ENCODE peak calls at places on chromosomes 16 and 17, in six cellular contexts. A, P, N, B, Y and T are unnamed samples.

GRCh38 chr16:57484515-57485005 is 1.7 kb downstream of the DOK4 start:
- DNase-seq in A (no peak), P (no peak), N (no peak), B (no peak), Y (no peak), T (no peak)

GRCh38 chr17:63001689-63002394 is 35.8 kb downstream of the TANC2 start:
- DNase-seq in A (no peak), P (no peak), N (no peak), B (no peak), Y (no peak), T (no peak)

GRCh38 chr17:45431531-45432404 is 902 bp downstream of the ARHGAP27 start:
- DNase-seq in A (peak; percentile 98), P (peak; percentile 85), N (peak; percentile 54), B (peak; percentile 81), Y (no peak), T (peak; percentile 78)

GRCh38 chr16:27482397-27483082 is 67.2 kb downstream of the GTF3C1 start:
- DNase-seq in A (no peak), P (no peak), N (no peak), B (no peak), Y (no peak), T (peak; percentile 40)

GRCh38 chr16:81275064-81275532 is 36.6 kb downstream of the BCO1 start:
- DNase-seq in A (no peak), P (no peak), N (no peak), B (no peak), Y (no peak), T (peak; percentile 58)

GRCh38 chr16:85126383-85126730 is 14.1 kb upstream of the CIBAR2 start:
- DNase-seq in A (no peak), P (no peak), N (no peak), B (no peak), Y (no peak), T (no peak)

GRCh38 chr17:29664743-29665479 is 42.2 kb upstream of the CORO6 start:
- DNase-seq in A (peak; percentile 22), P (no peak), N (peak; percentile 93), B (no peak), Y (no peak), T (peak; percentile 30)

GRCh38 chr17:41910701-41911391 is 7.9 kb downstream of the ACLY start:
- DNase-seq in A (peak; percentile 97), P (no peak), N (no peak), B (no peak), Y (no peak), T (no peak)

GRCh38 chr17:82684207-82684903 is 14.1 kb downstream of the RAB40B start:
- DNase-seq in A (peak; percentile 81), P (no peak), N (no peak), B (no peak), Y (peak; percentile 33), T (peak; percentile 78)

GRCh38 chr16:66703359-66704215 is 7.0 kb upstream of the CMTM4 start:
- DNase-seq in A (no peak), P (no peak), N (no peak), B (no peak), Y (no peak), T (no peak)

GRCh38 chr17:48612854-48613691 is 2.0 kb downstream of the HOXB8 start:
- DNase-seq in A (peak; percentile 84), P (peak; percentile 55), N (peak; percentile 67), B (peak; percentile 67), Y (no peak), T (no peak)

GRCh38 chr16:75244844-75245758 is 6.3 kb downstream of the BCAR1 start:
- DNase-seq in A (peak; percentile 67), P (peak; percentile 90), N (peak; percentile 94), B (no peak), Y (no peak), T (peak; percentile 61)

GRCh38 chr17:77212081-77212832 is 71.5 kb downstream of the SEC14L1 start:
- DNase-seq in A (no peak), P (no peak), N (no peak), B (no peak), Y (peak; percentile 77), T (no peak)
- H3K4me3 ChIP-seq in A (no peak overlapping the region), P (no peak overlapping the region), N (no peak overlapping the region), B (no peak overlapping the region), Y (no peak overlapping the region), T (no peak overlapping the region)

DNA sequence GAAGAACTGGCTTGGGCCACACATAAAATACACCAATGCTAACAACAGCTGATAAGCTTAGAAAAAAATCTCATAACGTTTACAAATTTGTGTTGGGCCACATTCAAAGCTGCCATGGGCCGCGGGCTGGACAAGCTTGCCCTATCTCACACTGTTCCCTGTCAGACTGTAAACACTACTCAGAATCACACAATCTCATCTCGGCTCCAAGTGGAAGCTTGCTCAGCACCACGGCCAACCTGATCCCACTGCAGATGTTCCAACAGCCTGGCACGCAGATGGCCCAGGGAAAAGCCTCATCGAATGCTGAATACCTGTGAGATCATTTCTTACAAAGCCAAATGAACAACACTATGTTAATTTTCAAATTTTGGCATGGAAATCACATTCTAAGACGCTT is 125.8 kb downstream of the ANKRD11 start:
- DNase-seq in A (no peak), P (no peak), N (peak; percentile 33), B (no peak), Y (no peak), T (no peak)
- H3K27ac ChIP-seq in A (no peak overlapping the region), P (peak overlapping the region; percentile 31), N (peak overlapping the region; percentile 48), B (no peak overlapping the region), Y (peak overlapping the region; percentile 49), T (no peak overlapping the region)

DNA sequence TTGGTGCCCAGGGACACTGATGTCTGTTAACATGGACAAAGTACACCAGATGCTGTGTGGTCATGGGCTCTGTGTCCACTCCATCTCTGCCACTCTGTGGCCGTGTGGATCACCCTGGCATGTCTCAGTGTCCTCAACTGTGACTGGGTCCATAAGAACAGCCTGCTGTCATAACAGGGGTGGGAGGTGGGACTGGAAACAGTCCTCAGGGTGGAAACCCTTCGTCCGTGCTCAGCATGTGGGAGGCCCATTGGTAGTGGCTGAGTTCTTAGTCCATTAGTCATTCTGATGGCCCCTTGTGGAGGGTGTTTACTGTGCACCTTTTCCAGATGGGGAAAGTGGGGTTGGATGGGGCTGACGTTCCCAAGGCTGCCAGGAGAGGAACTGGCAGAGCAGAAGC is 12.8 kb downstream of the FLYWCH2 start:
- DNase-seq in A (no peak), P (no peak), N (no peak), B (no peak), Y (no peak), T (no peak)
- H3K4me3 ChIP-seq in A (no peak overlapping the region), P (no peak overlapping the region), N (no peak overlapping the region), B (no peak overlapping the region), Y (no peak overlapping the region), T (no peak overlapping the region)

GRCh38 chr17:1019451-1019850 is 22.5 kb downstream of the TIMM22 start:
- DNase-seq in A (no peak), P (peak; percentile 90), N (peak; percentile 17), B (no peak), Y (no peak), T (peak; percentile 44)

GRCh38 chr17:1021147-1021546 is 24.2 kb downstream of the TIMM22 start:
- DNase-seq in A (no peak), P (no peak), N (no peak), B (no peak), Y (no peak), T (no peak)

GRCh38 chr17:1024076-1024475 is 27.1 kb downstream of the TIMM22 start:
- DNase-seq in A (no peak), P (no peak), N (no peak), B (no peak), Y (no peak), T (no peak)

GRCh38 chr17:1025733-1026598 is 29.0 kb downstream of the TIMM22 start:
- DNase-seq in A (no peak), P (no peak), N (no peak), B (no peak), Y (no peak), T (no peak)

GRCh38 chr17:1022278-1023024 is 25.5 kb downstream of the TIMM22 start:
- DNase-seq in A (no peak), P (no peak), N (no peak), B (no peak), Y (no peak), T (no peak)
- H3K27ac ChIP-seq in A (no peak overlapping the region), P (peak overlapping the region; percentile 80), N (no peak overlapping the region), B (no peak overlapping the region), Y (no peak overlapping the region), T (no peak overlapping the region)

DNA sequence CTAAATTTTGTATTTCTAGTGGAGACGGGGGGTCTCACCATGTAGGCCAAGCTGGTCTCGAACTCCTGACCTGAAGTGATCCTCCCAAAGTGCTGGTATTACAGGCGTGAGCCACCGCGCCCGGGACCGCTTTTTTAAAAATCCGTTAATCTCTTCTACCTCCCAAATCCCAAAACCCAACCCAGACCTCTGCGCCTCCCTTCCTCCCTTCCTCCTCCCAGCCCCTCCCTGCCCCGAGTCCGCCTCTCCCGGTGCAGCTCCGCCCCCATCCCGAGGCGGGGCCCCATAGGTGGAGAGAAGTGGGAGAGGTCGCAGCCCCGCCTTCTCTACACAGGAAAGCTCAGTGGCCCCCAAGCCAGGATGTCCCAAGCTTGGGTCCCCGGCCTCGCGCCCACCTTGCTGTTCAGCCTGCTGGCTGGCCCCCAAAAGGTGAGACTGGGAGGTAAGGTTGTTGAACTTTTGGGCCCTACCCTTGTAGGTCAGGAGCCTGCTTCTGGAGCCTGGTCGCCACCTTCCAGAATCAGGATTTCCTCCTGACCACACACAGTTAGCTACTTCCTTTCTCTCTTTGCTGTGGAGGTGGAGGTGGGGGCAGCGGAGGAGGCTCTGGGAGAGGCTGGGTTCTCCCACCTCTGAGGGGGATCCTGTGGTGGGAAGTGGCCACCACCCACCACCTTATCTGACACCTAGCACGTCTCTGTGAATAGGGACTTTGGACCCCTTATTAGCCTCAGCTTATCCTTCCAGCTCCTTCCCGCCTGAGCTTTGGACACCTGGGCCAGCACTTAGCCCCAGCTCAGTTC is at the start of gene TMEM92:
- DNase-seq in A (peak; percentile 86), P (peak; percentile 88), N (no peak), B (no peak), Y (no peak), T (peak; percentile 94)
- H3K4me3 ChIP-seq in A (peak within 1 kb of the TSS; percentile 51), P (peak within 1 kb of the TSS; percentile 41), N (no peak within 1 kb of the TSS), B (no peak within 1 kb of the TSS), Y (no peak within 1 kb of the TSS), T (no peak within 1 kb of the TSS)

GRCh38 chr17:28041068-28041843 is 1.2 kb upstream of the NLK start:
- DNase-seq in A (peak; percentile 99), P (peak; percentile 99), N (peak; percentile 100), B (peak; percentile 99), Y (peak; percentile 97), T (peak; percentile 100)
- H3K27ac ChIP-seq in A (peak overlapping the region; percentile 94), P (peak overlapping the region; percentile 81), N (no peak overlapping the region), B (peak overlapping the region; percentile 52), Y (no peak overlapping the region), T (peak overlapping the region; percentile 84)

DNA sequence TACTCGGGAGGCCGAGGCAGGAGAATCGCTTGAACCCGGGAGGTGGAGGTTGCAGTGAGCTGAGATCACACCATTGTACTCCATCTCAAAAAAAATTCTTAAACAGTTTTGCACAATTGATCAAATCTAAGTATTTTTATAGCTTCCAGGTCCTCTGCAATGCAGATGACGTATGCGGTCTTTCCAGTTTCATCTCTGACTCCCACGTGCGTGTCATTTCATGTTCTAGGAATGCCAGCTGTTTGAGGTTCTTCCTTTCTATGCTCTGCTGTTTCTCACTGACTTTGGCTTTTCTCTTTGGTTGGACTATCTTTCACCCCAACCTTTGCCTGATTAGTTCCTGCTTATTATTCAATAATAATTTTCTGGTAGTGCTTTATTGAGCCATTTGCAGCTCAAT is 16.2 kb downstream of the CHP2 start:
- DNase-seq in A (no peak), P (no peak), N (no peak), B (no peak), Y (no peak), T (no peak)
- H3K4me3 ChIP-seq in A (no peak overlapping the region), P (no peak overlapping the region), N (no peak overlapping the region), B (no peak overlapping the region), Y (no peak overlapping the region), T (no peak overlapping the region)